ENCODE peak calls at places on chromosomes 6 and 20, in four cellular contexts. F, Z, Q and C are unnamed samples.

GRCh38 chr6:159953091-159953581 is 15.7 kb upstream of the IGF2R start:
- DNase-seq in F (peak), Z (peak), Q (no peak), C (peak)

GRCh38 chr6:88166901-88167624 is 916 bp upstream of the CNR1 start:
- DNase-seq in F (peak), Z (no peak), Q (no peak), C (peak)

GRCh38 chr20:63858393-63859165 is 2.7 kb upstream of the ABHD16B start:
- DNase-seq in F (peak), Z (no peak), Q (no peak), C (no peak)

GRCh38 chr20:9458075-9458818 is 56.1 kb upstream of the LAMP5 start:
- DNase-seq in F (peak), Z (no peak), Q (no peak), C (no peak)

GRCh38 chr6:32168350-32168749 is 4.0 kb downstream of the EGFL8 start:
- DNase-seq in F (no peak), Z (no peak), Q (no peak), C (no peak)

GRCh38 chr6:147906361-147906760 is 397.9 kb downstream of the SAMD5 start:
- DNase-seq in F (no peak), Z (no peak), Q (no peak), C (no peak)

GRCh38 chr20:34581341-34582189 is 23.0 kb downstream of the MAP1LC3A start:
- DNase-seq in F (no peak), Z (peak), Q (peak), C (no peak)

GRCh38 chr6:45474376-45474775 is 96.6 kb upstream of the SUPT3H start:
- DNase-seq in F (no peak), Z (no peak), Q (no peak), C (no peak)

GRCh38 chr6:89977808-89978748 is 83.8 kb downstream of the GJA10 start:
- DNase-seq in F (no peak), Z (no peak), Q (peak), C (no peak)

GRCh38 chr20:58150772-58151171 is 77.7 kb downstream of the ANKRD60 start:
- DNase-seq in F (no peak), Z (no peak), Q (peak), C (no peak)

GRCh38 chr6:89794324-89794723 is 25.3 kb downstream of the MDN1 start:
- DNase-seq in F (peak), Z (no peak), Q (no peak), C (no peak)

GRCh38 chr6:104540743-104541142 is 319.0 kb downstream of the HACE1 start:
- DNase-seq in F (no peak), Z (no peak), Q (no peak), C (no peak)

GRCh38 chr20:19211661-19212523 is 550 bp upstream of the SLC24A3 start:
- DNase-seq in F (no peak), Z (peak), Q (peak), C (peak)

GRCh38 chr6:25713802-25714201 is 40.7 kb upstream of the SLC17A4 start:
- DNase-seq in F (no peak), Z (no peak), Q (peak), C (no peak)

GRCh38 chr20:52405417-52405816 is 213.8 kb upstream of the ZFP64 start:
- DNase-seq in F (no peak), Z (no peak), Q (no peak), C (no peak)

GRCh38 chr6:150369408-150369807 is 596 bp downstream of the IYD start:
- DNase-seq in F (no peak), Z (no peak), Q (no peak), C (no peak)

GRCh38 chr6:1461207-1461606 is 71.8 kb downstream of the FOXF2 start:
- DNase-seq in F (no peak), Z (no peak), Q (no peak), C (no peak)

GRCh38 chr6:56953597-56954388 is 1.1 kb upstream of the BEND6 start:
- DNase-seq in F (peak), Z (no peak), Q (no peak), C (no peak)

GRCh38 chr6:144585217-144585814 is 300.2 kb downstream of the UTRN start:
- DNase-seq in F (peak), Z (peak), Q (peak), C (no peak)

GRCh38 chr20:32893878-32894483 is 35.3 kb downstream of the EFCAB8 start:
- DNase-seq in F (peak), Z (no peak), Q (no peak), C (no peak)

GRCh38 chr6:35043381-35043780 is 97.8 kb downstream of the TCP11 start:
- DNase-seq in F (no peak), Z (no peak), Q (no peak), C (no peak)

GRCh38 chr6:55833284-55833683 is 42.1 kb downstream of the BMP5 start:
- DNase-seq in F (no peak), Z (no peak), Q (no peak), C (no peak)